ENCODE peak calls at places on chromosomes 6 and 20, in six cellular contexts. R is ovary; S is CD8-positive, alpha-beta T cell; K is Peyer's patch; O is body of pancreas; D is hepatocyte. E is an unnamed sample. For H3K36me3, the result is how much of the 10 kb centered on the place peaks cover.

GRCh38 chr6:14573267-14573666 is 455.7 kb downstream of the CD83 start:
- DNase-seq in R (no peak), S (no peak), K (no peak), O (no peak), D (no peak), E (no peak)

GRCh38 chr6:158892266-158892665 is 73.1 kb upstream of the EZR start:
- DNase-seq in R (no peak), S (no peak), K (no peak), O (no peak), D (no peak), E (no peak)

GRCh38 chr6:112330071-112330876 is 16.9 kb upstream of the RFPL4B start:
- DNase-seq in R (no peak), S (no peak), K (no peak), O (no peak), D (no peak), E (no peak)

GRCh38 chr6:162971346-162971745 is 243.6 kb downstream of the PACRG start:
- DNase-seq in R (no peak), S (no peak), K (no peak), O (no peak), D (no peak), E (no peak)

GRCh38 chr6:130381012-130381411 is 15.2 kb downstream of the TMEM200A start:
- DNase-seq in R (no peak), S (no peak), K (no peak), O (no peak), D (no peak), E (no peak)

GRCh38 chr20:3461911-3462677 is 8.7 kb upstream of the ATRN start:
- DNase-seq in R (no peak), S (no peak), K (no peak), O (no peak), D (no peak), E (no peak)

GRCh38 chr6:127869772-127870404 is 31.0 kb downstream of the THEMIS start:
- DNase-seq in R (no peak), S (no peak), K (no peak), O (no peak), D (no peak), E (no peak)

GRCh38 chr6:159640722-159641482 is 52.1 kb downstream of the SOD2 start:
- DNase-seq in R (no peak), S (no peak), K (no peak), O (peak), D (no peak), E (no peak)

GRCh38 chr20:57835053-57835452 is 125.2 kb upstream of the PMEPA1 start:
- DNase-seq in R (no peak), S (no peak), K (no peak), O (no peak), D (no peak), E (no peak)

GRCh38 chr6:125781307-125781868 is 9.4 kb upstream of the NCOA7 start:
- DNase-seq in R (no peak), S (peak), K (no peak), O (peak), D (no peak), E (no peak)

GRCh38 chr6:108438918-108439317 is 121.8 kb upstream of the FOXO3 start:
- DNase-seq in R (no peak), S (no peak), K (no peak), O (no peak), D (no peak), E (no peak)

GRCh38 chr20:20417891-20418676 is 50.2 kb downstream of the INSM1 start:
- DNase-seq in R (no peak), S (no peak), K (peak), O (no peak), D (no peak), E (no peak)

GRCh38 chr20:56778765-56779195 is 149.7 kb downstream of the TFAP2C start:
- DNase-seq in R (no peak), S (no peak), K (no peak), O (peak), D (peak), E (no peak)

DNA sequence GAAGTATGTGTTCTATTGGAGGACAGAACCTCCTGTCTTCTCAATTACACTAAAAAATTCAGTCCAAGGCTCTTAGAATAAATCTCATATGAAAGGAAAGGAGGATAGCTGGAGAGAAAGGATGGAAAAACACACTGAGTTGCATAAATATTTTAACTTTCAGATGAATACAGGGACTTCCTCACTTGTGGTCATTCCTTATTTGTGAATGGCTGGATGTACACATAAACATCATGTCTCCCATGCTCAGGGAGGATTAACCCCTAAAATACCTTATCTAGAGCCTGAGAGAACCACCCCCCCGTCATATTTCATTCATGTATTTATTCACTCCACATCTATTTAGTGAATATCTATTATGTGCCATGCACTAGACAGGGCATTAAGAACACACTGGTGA is 217.6 kb upstream of the CITED2 start:
- DNase-seq in R (no peak), S (no peak), K (no peak), O (no peak), D (no peak), E (no peak)
- H3K36me3 ChIP-seq in R (under half), S (under half), K (under half), O (under half), D (under half), E (under half)

GRCh38 chr6:96631248-96631647 is 68.3 kb downstream of the FHL5 start:
- DNase-seq in R (no peak), S (no peak), K (no peak), O (no peak), D (peak), E (no peak)

GRCh38 chr6:96620851-96621250 is 57.9 kb downstream of the FHL5 start:
- DNase-seq in R (no peak), S (no peak), K (no peak), O (no peak), D (no peak), E (no peak)

GRCh38 chr6:96621983-96622382 is 59.1 kb downstream of the FHL5 start:
- DNase-seq in R (no peak), S (no peak), K (no peak), O (no peak), D (no peak), E (no peak)

GRCh38 chr6:96624957-96625356 is 62.0 kb downstream of the FHL5 start:
- DNase-seq in R (no peak), S (no peak), K (no peak), O (no peak), D (no peak), E (no peak)

DNA sequence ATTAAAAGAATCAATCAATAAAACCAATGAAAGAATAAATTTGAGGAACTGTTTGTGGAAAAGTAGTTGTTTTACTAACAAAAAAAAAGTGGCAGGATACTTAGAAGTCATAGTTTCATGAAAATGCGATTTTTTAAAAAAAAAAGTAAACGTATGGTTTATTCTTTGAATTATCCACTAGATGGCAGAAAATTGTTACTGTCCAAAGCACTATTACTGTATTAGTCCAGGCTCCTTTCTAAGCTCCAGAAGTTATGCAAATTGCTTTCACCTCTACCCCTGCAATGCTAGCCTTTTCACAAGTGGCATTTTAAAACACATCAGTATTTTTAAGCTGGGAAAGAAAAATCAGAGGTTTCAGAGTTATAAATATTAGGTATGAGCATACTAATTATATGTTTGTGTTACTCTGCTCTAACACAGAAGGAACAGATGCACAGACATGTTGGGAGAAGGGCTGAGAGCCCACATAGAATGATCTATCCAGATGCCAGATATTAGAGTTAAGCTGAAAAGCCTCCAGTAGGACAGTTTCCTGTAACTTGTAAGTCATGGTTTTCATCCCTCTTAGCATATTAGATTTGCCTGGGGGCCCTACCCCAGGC is 63.9 kb downstream of the FHL5 start:
- DNase-seq in R (no peak), S (no peak), K (no peak), O (no peak), D (peak), E (peak)
- TF ChIP-seq CTCF in R (peak), S (peak), K (peak), O (peak), D (peak), E (no peak)

DNA sequence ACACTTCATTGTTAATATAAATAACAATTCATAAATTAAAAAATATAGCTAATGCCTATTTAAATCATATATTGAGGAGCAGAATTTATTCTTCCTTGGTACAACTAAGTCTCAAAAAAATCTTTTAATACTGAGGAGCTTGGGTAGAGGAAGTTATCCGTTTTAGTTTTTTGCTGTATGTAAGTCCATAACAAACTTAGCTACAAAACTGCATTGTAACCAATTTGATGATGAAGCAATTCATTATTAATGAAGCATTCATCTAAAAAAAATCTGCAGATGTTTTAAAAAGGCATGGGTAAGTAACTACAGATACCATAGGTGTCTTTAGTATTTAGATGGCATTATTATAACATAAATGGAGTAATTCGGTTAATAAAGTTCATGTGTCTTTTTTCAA is 1.3 kb downstream of the KHDRBS2 start:
- DNase-seq in R (no peak), S (no peak), K (no peak), O (no peak), D (no peak), E (no peak)
- H3K4me3 ChIP-seq in R (no peak), S (no peak), K (no peak), O (no peak), D (peak), E (no peak)

DNA sequence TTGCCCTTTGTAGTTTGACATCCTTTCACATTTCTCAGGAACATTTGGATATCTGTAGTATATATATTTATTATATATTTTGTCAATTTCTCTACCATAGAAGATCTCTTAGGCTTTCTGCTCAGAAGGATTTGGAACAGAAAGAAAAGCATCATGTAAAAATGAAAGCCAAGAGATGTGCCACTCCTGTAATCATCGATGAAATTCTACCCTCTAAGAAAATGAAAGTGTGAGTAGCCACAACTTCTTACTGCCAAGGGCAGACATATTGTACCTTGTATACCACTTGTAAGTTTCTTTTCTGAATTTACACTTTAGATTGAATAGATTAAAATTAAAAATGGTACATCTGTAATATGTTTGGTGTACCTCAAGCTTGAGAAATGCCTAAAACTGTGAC is 31.2 kb downstream of the TPX2 start:
- DNase-seq in R (no peak), S (no peak), K (no peak), O (no peak), D (no peak), E (no peak)
- H3K36me3 ChIP-seq in R (under half), S (under half), K (under half), O (under half), D (under half), E (half or more)

DNA sequence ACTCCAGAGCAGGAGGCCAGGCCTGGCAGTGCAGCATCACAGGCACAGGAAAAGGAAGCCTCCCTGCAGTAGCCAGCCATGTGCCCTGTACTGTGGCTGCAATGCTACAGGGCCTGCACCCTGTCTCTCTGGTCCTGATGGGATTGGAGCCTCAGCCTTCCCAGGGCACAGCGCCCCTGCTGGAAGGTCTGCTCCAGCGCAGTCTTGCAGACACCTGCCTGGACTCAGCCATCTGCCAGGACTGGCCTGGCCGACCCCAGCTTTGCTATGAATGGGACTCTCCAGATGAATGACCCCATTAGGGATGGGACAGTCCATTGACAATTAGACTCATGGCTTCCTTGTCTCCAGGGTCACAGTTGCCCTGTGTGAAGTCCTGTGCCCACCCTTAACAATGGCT is 251.6 kb downstream of the ERMARD start:
- DNase-seq in R (no peak), S (no peak), K (no peak), O (no peak), D (no peak), E (peak)
- TF ChIP-seq CTCF in R (no peak), S (no peak), K (no peak), O (no peak), D (no peak), E (peak)

GRCh38 chr20:10558635-10559187 is 115.1 kb downstream of the JAG1 start:
- DNase-seq in R (no peak), S (peak), K (no peak), O (no peak), D (no peak), E (no peak)
- H3K4me3 ChIP-seq in R (no peak), S (no peak), K (no peak), O (no peak), D (no peak), E (no peak)

GRCh38 chr6:100768816-100769351 is 112.2 kb downstream of the ASCC3 start:
- DNase-seq in R (no peak), S (no peak), K (no peak), O (no peak), D (no peak), E (no peak)

GRCh38 chr6:100761841-100762240 is 119.3 kb downstream of the ASCC3 start:
- DNase-seq in R (no peak), S (no peak), K (no peak), O (no peak), D (no peak), E (no peak)

GRCh38 chr6:100763617-100764016 is 117.5 kb downstream of the ASCC3 start:
- DNase-seq in R (no peak), S (no peak), K (no peak), O (no peak), D (no peak), E (no peak)
- H3K36me3 ChIP-seq in R (under half), S (under half), K (under half), O (under half), D (under half), E (half or more)

GRCh38 chr20:17651761-17652388 is 30.2 kb downstream of the RRBP1 start:
- DNase-seq in R (peak), S (no peak), K (no peak), O (peak), D (peak), E (peak)
- TF ChIP-seq CTCF in R (no peak), S (no peak), K (no peak), O (peak), D (peak), E (peak)

DNA sequence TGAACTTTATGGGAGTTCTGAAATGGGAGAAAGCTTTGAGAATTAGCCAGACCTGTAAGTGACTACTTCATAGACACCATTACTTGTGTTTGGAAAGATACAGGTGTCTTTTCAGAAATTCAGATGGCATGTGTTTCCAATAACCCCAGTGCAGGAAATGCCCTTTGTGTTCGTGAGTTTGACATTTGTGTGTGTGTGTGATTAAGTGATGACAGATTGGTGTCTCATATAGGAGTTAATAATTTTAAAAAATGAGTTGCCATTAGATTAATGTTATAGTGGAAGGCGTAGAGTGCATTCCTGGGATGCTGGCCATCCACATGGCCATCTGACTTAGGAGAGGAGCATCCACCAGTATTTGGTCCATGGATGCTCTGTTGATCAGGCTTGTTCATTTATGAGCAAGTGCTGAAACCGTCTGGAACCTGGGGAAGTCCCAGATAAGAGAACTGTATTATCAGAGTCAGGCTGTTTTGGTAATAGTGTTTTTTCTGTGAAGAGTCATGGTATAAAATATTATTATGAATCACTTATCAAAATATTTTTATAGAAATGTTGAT is 3.1 kb downstream of the STK4 start:
- DNase-seq in R (no peak), S (no peak), K (no peak), O (no peak), D (no peak), E (no peak)
- H3K4me3 ChIP-seq in R (no peak), S (peak), K (no peak), O (no peak), D (no peak), E (no peak)